ENCODE peak calls at places on chromosomes 12 and 14, in nine cellular contexts. Y is H4; G is adrenal gland; Q is astrocyte of the spinal cord; B is stimulated activated CD4-positive, alpha-beta T cell treated with anti-CD3 and anti-CD28 coated beads, Interleukin-4, amount 100 ng/mL, for 1 hour; L is SIG-M5; F is NCI-H460; W is CD4-positive, alpha-beta T cell; T is right cardiac atrium. M is an unnamed sample.

GRCh38 chr12:11773889-11774677 is 124.6 kb downstream of the ETV6 start:
- DNase-seq in Y (no peak), G (no peak), Q (no peak), B (no peak), L (peak; percentile 84), F (no peak), W (no peak), T (no peak), M (no peak)

GRCh38 chr14:36747411-36748184 is 85.9 kb downstream of the PAX9 start:
- DNase-seq in Y (no peak), G (no peak), Q (no peak), B (no peak), L (no peak), F (peak; percentile 89), W (no peak), T (no peak), M (peak; percentile 4)

GRCh38 chr12:54376596-54377468 is 7.7 kb downstream of the ZNF385A start:
- DNase-seq in Y (no peak), G (no peak), Q (no peak), B (no peak), L (no peak), F (no peak), W (no peak), T (peak; percentile 68), M (no peak)

GRCh38 chr14:92506230-92506629 is 7.4 kb upstream of the RIN3 start:
- DNase-seq in Y (no peak), G (no peak), Q (no peak), B (no peak), L (no peak), F (no peak), W (no peak), T (no peak), M (no peak)

GRCh38 chr12:122078141-122079037 is at the start of gene MLXIP:
- DNase-seq in Y (peak; percentile 87), G (peak; percentile 97), Q (peak; percentile 94), B (peak; percentile 91), L (peak; percentile 51), F (peak; percentile 91), W (peak; percentile 87), T (peak; percentile 98), M (peak; percentile 85)

GRCh38 chr14:65006251-65006721 is 19.6 kb downstream of the FNTB start:
- DNase-seq in Y (peak; percentile 22), G (no peak), Q (no peak), B (no peak), L (no peak), F (no peak), W (no peak), T (no peak), M (peak; percentile 15)

GRCh38 chr12:88578821-88579518 is 1.3 kb downstream of the KITLG start:
- DNase-seq in Y (no peak), G (peak; percentile 53), Q (no peak), B (no peak), L (no peak), F (peak; percentile 62), W (no peak), T (peak; percentile 28), M (no peak)

GRCh38 chr12:114221976-114222630 is 183.8 kb downstream of the TBX5 start:
- DNase-seq in Y (no peak), G (no peak), Q (no peak), B (no peak), L (no peak), F (no peak), W (no peak), T (no peak), M (no peak)

GRCh38 chr14:101564819-101565698 is 3.8 kb downstream of the DIO3 start:
- DNase-seq in Y (no peak), G (no peak), Q (no peak), B (no peak), L (no peak), F (no peak), W (no peak), T (no peak), M (no peak)

GRCh38 chr14:33986804-33987203 is 35.9 kb upstream of the EGLN3 start:
- DNase-seq in Y (peak; percentile 95), G (no peak), Q (peak; percentile 90), B (no peak), L (no peak), F (peak; percentile 16), W (no peak), T (no peak), M (peak; percentile 95)

GRCh38 chr12:52836491-52837175 is 2.5 kb upstream of the KRT79 start:
- DNase-seq in Y (no peak), G (no peak), Q (no peak), B (no peak), L (no peak), F (no peak), W (no peak), T (no peak), M (peak; percentile 9)

GRCh38 chr12:57769594-57769993 is 2.3 kb downstream of the METTL1 start:
- DNase-seq in Y (no peak), G (no peak), Q (no peak), B (no peak), L (no peak), F (no peak), W (no peak), T (no peak), M (no peak)

GRCh38 chr12:126926023-126926600 is 1340.9 kb upstream of the TMEM132C start:
- DNase-seq in Y (no peak), G (no peak), Q (no peak), B (no peak), L (no peak), F (no peak), W (no peak), T (no peak), M (peak; percentile 0)

GRCh38 chr14:72786377-72787350 is 107.2 kb downstream of the DPF3 start:
- DNase-seq in Y (no peak), G (no peak), Q (no peak), B (no peak), L (no peak), F (no peak), W (no peak), T (no peak), M (no peak)

GRCh38 chr12:10319414-10319813 is 11.7 kb downstream of the KLRD1 start:
- DNase-seq in Y (no peak), G (no peak), Q (no peak), B (no peak), L (no peak), F (no peak), W (no peak), T (no peak), M (no peak)

GRCh38 chr12:125169870-125170269 is 104.6 kb downstream of the AACS start:
- DNase-seq in Y (no peak), G (no peak), Q (no peak), B (no peak), L (no peak), F (no peak), W (no peak), T (no peak), M (no peak)

GRCh38 chr14:59754256-59754655 is 116.3 kb downstream of the RTN1 start:
- DNase-seq in Y (no peak), G (no peak), Q (peak; percentile 19), B (no peak), L (no peak), F (no peak), W (no peak), T (no peak), M (no peak)

GRCh38 chr14:64296561-64296960 is 2.4 kb upstream of the ESR2 start:
- DNase-seq in Y (no peak), G (no peak), Q (peak; percentile 38), B (no peak), L (no peak), F (no peak), W (no peak), T (no peak), M (peak; percentile 4)

GRCh38 chr12:28024231-28024995 is 51.9 kb upstream of the PTHLH start:
- DNase-seq in Y (peak; percentile 43), G (no peak), Q (peak; percentile 86), B (no peak), L (no peak), F (no peak), W (no peak), T (no peak), M (peak; percentile 58)

GRCh38 chr14:94560782-94561655 is at the start of gene SERPINA4:
- DNase-seq in Y (no peak), G (no peak), Q (no peak), B (no peak), L (no peak), F (no peak), W (no peak), T (no peak), M (no peak)

M was measured in A172.